ENCODE peak calls at places on chromosomes 3 and 15, in five cellular contexts. L is cardiac muscle cell, Q is fibroblast of lung, R is WERI-Rb-1, V is uterus. X is an unnamed sample.
A peak's percentile ranks its signal among the peaks of the same experiment; 100 is the strongest.

GRCh38 chr15:49627407-49627877 is 6.6 kb downstream of the DTWD1 start:
- DNase-seq in Q (peak; percentile 63), L (peak; percentile 70), V (no peak), R (no peak), X (no peak)

GRCh38 chr3:107001635-107002034 is 375.6 kb upstream of the CCDC54 start:
- DNase-seq in V (no peak), R (no peak), L (no peak), Q (no peak), X (no peak)

GRCh38 chr3:197219627-197220026 is 78.8 kb downstream of the DLG1 start:
- DNase-seq in R (no peak), L (no peak), V (no peak), Q (no peak), X (no peak)

GRCh38 chr3:23217872-23218554 is 14.9 kb downstream of the UBE2E2 start:
- DNase-seq in L (no peak), Q (peak; percentile 37), V (no peak), R (no peak), X (no peak)

GRCh38 chr3:133532951-133533350 is 40.5 kb upstream of the CDV3 start:
- DNase-seq in V (no peak), L (peak; percentile 72), R (no peak), Q (peak; percentile 32), X (no peak)

GRCh38 chr3:151431940-151432339 is 28.9 kb downstream of the IGSF10 start:
- DNase-seq in R (no peak), L (peak; percentile 80), Q (peak; percentile 67), V (no peak), X (no peak)

GRCh38 chr3:54122046-54122801 is at the start of gene CACNA2D3:
- DNase-seq in V (no peak), L (peak; percentile 74), R (peak; percentile 57), Q (no peak), X (peak; percentile 88)

GRCh38 chr3:144129536-144130214 is 158.1 kb downstream of the DIPK2A start:
- DNase-seq in L (no peak), V (no peak), R (peak; percentile 68), Q (no peak), X (no peak)

GRCh38 chr3:84600703-84601225 is 358.0 kb upstream of the CADM2 start:
- DNase-seq in Q (no peak), V (no peak), L (no peak), R (no peak), X (no peak)

GRCh38 chr3:87033205-87033604 is 42.3 kb upstream of the VGLL3 start:
- DNase-seq in Q (no peak), V (no peak), L (no peak), R (no peak), X (no peak)

GRCh38 chr3:165522371-165522770 is 314.9 kb downstream of the BCHE start:
- DNase-seq in R (no peak), L (no peak), V (no peak), Q (no peak), X (no peak)

GRCh38 chr3:17742837-17743659 is 617 bp upstream of the TBC1D5 start:
- DNase-seq in R (no peak), V (no peak), L (no peak), Q (no peak), X (no peak)

GRCh38 chr3:81545572-81545971 is 215.9 kb downstream of the GBE1 start:
- DNase-seq in R (no peak), Q (peak; percentile 62), L (peak; percentile 54), V (no peak), X (no peak)

GRCh38 chr15:38398134-38398533 is 55.8 kb upstream of the FAM98B start:
- DNase-seq in R (no peak), Q (peak; percentile 93), L (peak; percentile 96), V (no peak), X (no peak)

GRCh38 chr15:90582553-90582952 is 52.8 kb downstream of the CRTC3 start:
- DNase-seq in R (no peak), L (no peak), Q (no peak), V (no peak), X (no peak)

GRCh38 chr3:34056951-34057390 is 258.5 kb downstream of the PDCD6IP start:
- DNase-seq in R (no peak), Q (peak; percentile 23), L (no peak), V (no peak), X (no peak)

GRCh38 chr3:143644370-143645089 is 203.7 kb downstream of the SLC9A9 start:
- DNase-seq in R (peak; percentile 65), V (no peak), Q (peak; percentile 90), L (peak; percentile 90), X (peak; percentile 52)

GRCh38 chr3:68666409-68667193 is 265.7 kb downstream of the TAFA4 start:
- DNase-seq in Q (no peak), L (no peak), V (no peak), R (no peak), X (no peak)

GRCh38 chr3:58480309-58480708 is 11.6 kb upstream of the KCTD6 start:
- DNase-seq in L (no peak), V (no peak), R (no peak), Q (no peak), X (no peak)

GRCh38 chr3:44326035-44326434 is 12.5 kb upstream of the TCAIM start:
- DNase-seq in R (no peak), V (no peak), L (peak; percentile 33), Q (peak; percentile 59), X (no peak)

GRCh38 chr15:96276438-96277210 is 53.9 kb upstream of the NR2F2 start:
- DNase-seq in V (no peak), Q (peak; percentile 73), L (peak; percentile 37), R (no peak), X (no peak)

GRCh38 chr3:141114179-141114745 is 63.1 kb downstream of the SPSB4 start:
- DNase-seq in Q (no peak), V (no peak), R (no peak), L (no peak), X (no peak)

GRCh38 chr15:90004671-90005070 is 3.5 kb downstream of the ZNF710 start:
- DNase-seq in Q (peak; percentile 95), V (no peak), L (peak; percentile 94), R (no peak), X (no peak)

GRCh38 chr3:32712506-32713055 is 27.6 kb downstream of the CNOT10 start:
- DNase-seq in R (no peak), Q (no peak), V (no peak), L (no peak), X (no peak)

GRCh38 chr15:80773122-80773551 is 6.0 kb upstream of the CEMIP start:
- DNase-seq in L (no peak), R (peak; percentile 11), Q (no peak), V (no peak), X (no peak)

GRCh38 chr3:2770451-2770850 is 339.7 kb downstream of the IL5RA start:
- DNase-seq in R (no peak), L (no peak), Q (no peak), V (no peak), X (peak; percentile 25)

GRCh38 chr3:9198805-9199386 is 50.5 kb downstream of the SRGAP3 start:
- DNase-seq in Q (no peak), L (peak; percentile 3), V (no peak), R (no peak), X (no peak)

GRCh38 chr15:40354408-40355171 is 3.4 kb upstream of the DISP2 start:
- DNase-seq in V (no peak), Q (peak; percentile 43), R (peak; percentile 85), L (peak; percentile 87), X (peak; percentile 91)

GRCh38 chr3:121482651-121483050 is 63.1 kb downstream of the POLQ start:
- DNase-seq in L (peak; percentile 67), Q (peak; percentile 81), R (no peak), V (no peak), X (no peak)

GRCh38 chr3:19348929-19349564 is 200.7 kb downstream of the KCNH8 start:
- DNase-seq in L (peak; percentile 33), Q (peak; percentile 21), V (no peak), R (no peak), X (peak; percentile 7)

GRCh38 chr3:150110097-150110496 is 139.4 kb upstream of the PFN2 start:
- DNase-seq in Q (no peak), V (no peak), L (no peak), R (no peak), X (no peak)

GRCh38 chr15:52247032-52247431 is 48.6 kb downstream of the MYO5C start:
- DNase-seq in V (no peak), Q (peak; percentile 56), L (peak; percentile 95), R (no peak), X (no peak)

GRCh38 chr3:4897765-4898453 is 81.3 kb upstream of the BHLHE40 start:
- DNase-seq in L (peak; percentile 36), R (no peak), V (no peak), Q (peak; percentile 17), X (no peak)

DNA sequence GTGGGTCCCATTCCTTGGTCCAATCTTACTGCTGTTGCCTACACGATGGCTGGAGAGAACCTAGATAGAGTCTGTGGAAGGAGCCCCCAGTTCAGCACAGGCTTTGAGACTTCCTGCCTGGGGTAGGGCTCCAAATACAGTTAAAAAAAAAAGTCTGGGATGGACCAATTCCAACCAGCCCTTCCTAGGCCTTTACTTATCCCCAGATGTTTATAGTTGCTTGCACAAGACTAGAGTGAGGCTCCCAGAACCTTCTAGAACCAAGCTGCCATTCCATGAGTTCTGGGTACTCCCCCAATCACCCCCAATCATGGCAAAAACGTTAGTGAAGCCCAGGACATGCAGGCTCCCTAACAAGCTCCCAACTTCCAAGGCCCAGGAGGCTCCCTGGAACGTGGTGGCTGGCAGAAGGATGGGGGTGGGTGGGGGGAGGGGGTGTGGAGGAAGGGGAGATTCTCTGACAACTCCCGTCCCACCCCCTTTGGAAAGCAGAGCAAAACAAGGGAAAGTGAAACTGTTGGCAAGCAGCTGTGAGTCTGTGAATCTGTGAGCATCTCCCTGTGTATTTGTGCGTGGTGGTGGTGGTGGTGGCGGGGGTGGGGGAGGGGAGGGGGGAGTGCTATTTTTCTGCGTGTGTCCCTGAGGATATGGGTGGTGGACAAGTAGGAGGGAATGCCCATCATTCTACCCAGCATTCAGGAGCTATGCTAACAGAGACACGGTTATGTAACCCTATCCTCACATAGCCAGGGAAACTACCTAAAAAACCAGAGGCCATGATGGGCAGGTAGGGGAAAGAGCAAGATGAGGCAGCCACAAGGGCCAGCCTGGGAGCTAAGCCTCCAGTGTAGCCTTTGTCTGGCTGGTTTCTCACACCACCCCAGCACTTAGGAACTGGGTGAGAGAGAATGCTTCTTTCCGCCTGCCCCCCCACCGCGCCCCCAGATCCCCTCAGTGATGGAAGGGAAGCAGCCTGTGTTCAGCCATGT is 2.0 kb downstream of the MST1R start:
- DNase-seq in Q (peak; percentile 34), R (no peak), L (no peak), V (no peak), X (peak; percentile 59)
- H3K4me3 ChIP-seq in Q (no peak overlapping the region), R (no peak overlapping the region), L (no peak overlapping the region), V (no peak overlapping the region), X (no peak overlapping the region)

GRCh38 chr3:171489348-171489747 is 29.1 kb upstream of the TNIK start:
- DNase-seq in V (no peak), L (no peak), Q (no peak), R (no peak), X (no peak)
- H3K27me3 ChIP-seq in V (no peaks in the 10 kb centered on the region), L (no peaks in the 10 kb centered on the region), Q (no peaks in the 10 kb centered on the region), R (no peaks in the 10 kb centered on the region), X (no peaks in the 10 kb centered on the region)

DNA sequence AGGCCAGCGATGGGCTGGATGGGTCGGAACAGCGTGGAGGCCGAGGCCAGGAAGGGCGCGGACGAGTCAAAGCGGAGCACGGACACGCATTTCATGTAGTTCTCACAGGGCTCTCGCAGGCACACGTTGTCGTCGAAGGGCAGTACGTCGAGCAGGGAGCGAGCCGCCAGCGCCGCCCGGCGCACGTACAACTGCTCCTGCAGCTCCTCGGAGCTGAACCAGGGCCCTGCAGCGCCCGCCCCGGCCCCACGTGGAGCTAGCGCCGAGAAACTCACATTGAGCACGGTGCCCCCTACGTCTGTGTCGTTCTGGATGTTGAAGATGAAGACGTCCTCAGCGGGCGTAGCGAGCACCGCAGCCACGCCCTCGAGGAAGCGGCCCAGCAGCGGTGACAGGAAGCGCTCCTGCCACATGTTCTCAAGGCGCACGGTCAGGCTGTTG is 5.8 kb downstream of the CELSR3 start:
- DNase-seq in V (no peak), R (no peak), Q (no peak), L (no peak), X (peak; percentile 80)
- H3K4me3 ChIP-seq in V (peak overlapping the region; percentile 26), R (no peak overlapping the region), Q (no peak overlapping the region), L (no peak overlapping the region), X (peak overlapping the region; percentile 58)

GRCh38 chr3:113521981-113522380 is 7.0 kb upstream of the SPICE1 start:
- DNase-seq in L (no peak), R (no peak), Q (no peak), V (no peak), X (no peak)
- H3K27me3 ChIP-seq in L (peaks cover 86% of the 10 kb centered on the region), R (peaks cover under 1% of the 10 kb centered on the region), Q (no peaks in the 10 kb centered on the region), V (no peaks in the 10 kb centered on the region), X (no peaks in the 10 kb centered on the region)

X was measured in H7.